ENCODE peak calls at places on chromosomes 16 and 17, in eight cellular contexts. A is activated naive CD8-positive, alpha-beta T cell treated with anti-CD3 and anti-CD28 coated beads for 36 hours; K is transverse colon; Q is activated naive CD4-positive, alpha-beta T cell; E is RWPE1; N is stimulated activated CD4-positive, alpha-beta T cell treated with anti-CD3 and anti-CD28 coated beads, Interleukin-15, amount 100 ng/mL, for 24 hours; F is SK-N-SH; R is AG08396. I is an unnamed sample.

GRCh38 chr17:12983986-12984932 is 33.6 kb downstream of the ELAC2 start:
- DNase-seq in A (no peak), K (peak; percentile 19), Q (no peak), E (no peak), N (no peak), F (no peak), R (peak; percentile 86), I (no peak)

GRCh38 chr17:83200746-83201145 is 121.3 kb downstream of the METRNL start:
- DNase-seq in A (no peak), K (no peak), Q (no peak), E (no peak), N (no peak), F (no peak), R (no peak), I (no peak)

GRCh38 chr17:46193626-46194392 is 580 bp upstream of the KANSL1 start:
- DNase-seq in A (peak; percentile 95), K (peak; percentile 96), Q (peak; percentile 87), E (peak; percentile 96), N (peak; percentile 97), F (peak; percentile 98), R (peak; percentile 99), I (peak; percentile 91)

GRCh38 chr17:47324224-47325020 is 667 bp downstream of the EFCAB13 start:
- DNase-seq in A (peak; percentile 69), K (peak; percentile 68), Q (peak; percentile 40), E (no peak), N (peak; percentile 66), F (no peak), R (peak; percentile 46), I (peak; percentile 74)

GRCh38 chr16:56048425-56049100 is 142.7 kb upstream of the GNAO1 start:
- DNase-seq in A (no peak), K (no peak), Q (no peak), E (no peak), N (no peak), F (no peak), R (no peak), I (no peak)

GRCh38 chr16:21116148-21116693 is 34.4 kb downstream of the DNAH3 start:
- DNase-seq in A (peak; percentile 4), K (no peak), Q (no peak), E (no peak), N (peak; percentile 12), F (no peak), R (no peak), I (no peak)

GRCh38 chr17:40311575-40311974 is 2.6 kb downstream of the RARA start:
- DNase-seq in A (no peak), K (peak; percentile 68), Q (no peak), E (peak; percentile 51), N (no peak), F (no peak), R (peak; percentile 28), I (no peak)

GRCh38 chr17:49687878-49688491 is 10.1 kb upstream of the SPOP start:
- DNase-seq in A (peak; percentile 14), K (no peak), Q (no peak), E (no peak), N (no peak), F (no peak), R (no peak), I (no peak)

GRCh38 chr16:54787045-54787444 is 143.6 kb upstream of the IRX5 start:
- DNase-seq in A (no peak), K (no peak), Q (no peak), E (no peak), N (no peak), F (no peak), R (no peak), I (no peak)

GRCh38 chr17:27282054-27282501 is 11.8 kb upstream of the WSB1 start:
- DNase-seq in A (no peak), K (no peak), Q (no peak), E (no peak), N (no peak), F (no peak), R (no peak), I (no peak)

GRCh38 chr17:46064460-46064859 is 65.4 kb downstream of the STH start:
- DNase-seq in A (no peak), K (no peak), Q (no peak), E (no peak), N (no peak), F (no peak), R (no peak), I (no peak)

I was measured in Caki2.